ENCODE peak calls at places on chromosomes 4 and X, in ten cellular contexts. One of them, this sample, is unnamed.
A peak's percentile ranks its signal among the peaks of the same experiment; 100 is the strongest.

GRCh38 chrX:70033348-70033747 is 16.4 kb downstream of the AWAT2 start:
- DNase-seq in GM19239: no peak
- DNase-seq in right atrium auricular region: no peak
- DNase-seq in cerebellum: no peak
- DNase-seq in HT1080: peak; percentile 26
- DNase-seq in NCI-H460: peak; percentile 8
- DNase-seq in RWPE1: no peak
- DNase-seq in activated CD8-positive, alpha-beta memory T cell treated with anti-CD3 and anti-CD28 coated beads for 1 hour: no peak
- DNase-seq in CD8-positive, alpha-beta memory T cell: no peak
- DNase-seq in Right ventricle myocardium superior: no peak
- DNase-seq in this sample: no peak

GRCh38 chr4:118289794-118290193 is 63.0 kb downstream of the PRSS12 start:
- DNase-seq in activated CD8-positive, alpha-beta memory T cell treated with anti-CD3 and anti-CD28 coated beads for 1 hour: no peak
- DNase-seq in RWPE1: no peak
- DNase-seq in Right ventricle myocardium superior: no peak
- DNase-seq in GM19239: no peak
- DNase-seq in right atrium auricular region: no peak
- DNase-seq in NCI-H460: no peak
- DNase-seq in HT1080: no peak
- DNase-seq in CD8-positive, alpha-beta memory T cell: no peak
- DNase-seq in cerebellum: no peak
- DNase-seq in this sample: no peak

GRCh38 chr4:1166509-1167243 is 5.7 kb downstream of the SPON2 start:
- DNase-seq in cerebellum: no peak
- DNase-seq in Right ventricle myocardium superior: no peak
- DNase-seq in activated CD8-positive, alpha-beta memory T cell treated with anti-CD3 and anti-CD28 coated beads for 1 hour: no peak
- DNase-seq in GM19239: no peak
- DNase-seq in right atrium auricular region: no peak
- DNase-seq in CD8-positive, alpha-beta memory T cell: no peak
- DNase-seq in HT1080: no peak
- DNase-seq in NCI-H460: no peak
- DNase-seq in RWPE1: no peak
- DNase-seq in this sample: no peak

GRCh38 chrX:95346854-95347253 is 1337.8 kb upstream of the DIAPH2 start:
- DNase-seq in activated CD8-positive, alpha-beta memory T cell treated with anti-CD3 and anti-CD28 coated beads for 1 hour: no peak
- DNase-seq in CD8-positive, alpha-beta memory T cell: no peak
- DNase-seq in Right ventricle myocardium superior: no peak
- DNase-seq in right atrium auricular region: no peak
- DNase-seq in cerebellum: no peak
- DNase-seq in HT1080: no peak
- DNase-seq in RWPE1: no peak
- DNase-seq in NCI-H460: peak; percentile 6
- DNase-seq in GM19239: no peak
- DNase-seq in this sample: no peak

GRCh38 chr4:94757192-94758140 is at the start of gene BMPR1B:
- DNase-seq in Right ventricle myocardium superior: peak; percentile 46
- DNase-seq in NCI-H460: peak; percentile 18
- DNase-seq in cerebellum: no peak
- DNase-seq in HT1080: peak; percentile 81
- DNase-seq in activated CD8-positive, alpha-beta memory T cell treated with anti-CD3 and anti-CD28 coated beads for 1 hour: no peak
- DNase-seq in CD8-positive, alpha-beta memory T cell: no peak
- DNase-seq in RWPE1: peak; percentile 45
- DNase-seq in right atrium auricular region: no peak
- DNase-seq in GM19239: no peak
- DNase-seq in this sample: no peak

GRCh38 chrX:10634681-10635161 is 14.3 kb upstream of the MID1 start:
- DNase-seq in right atrium auricular region: no peak
- DNase-seq in cerebellum: no peak
- DNase-seq in RWPE1: peak; percentile 73
- DNase-seq in Right ventricle myocardium superior: no peak
- DNase-seq in CD8-positive, alpha-beta memory T cell: no peak
- DNase-seq in activated CD8-positive, alpha-beta memory T cell treated with anti-CD3 and anti-CD28 coated beads for 1 hour: no peak
- DNase-seq in HT1080: peak; percentile 94
- DNase-seq in NCI-H460: peak; percentile 69
- DNase-seq in GM19239: no peak
- DNase-seq in this sample: no peak

GRCh38 chr4:1808851-1809753 is 16.0 kb downstream of the FGFR3 start:
- DNase-seq in GM19239: no peak
- DNase-seq in NCI-H460: no peak
- DNase-seq in activated CD8-positive, alpha-beta memory T cell treated with anti-CD3 and anti-CD28 coated beads for 1 hour: no peak
- DNase-seq in RWPE1: no peak
- DNase-seq in HT1080: no peak
- DNase-seq in cerebellum: no peak
- DNase-seq in CD8-positive, alpha-beta memory T cell: no peak
- DNase-seq in right atrium auricular region: no peak
- DNase-seq in Right ventricle myocardium superior: no peak
- DNase-seq in this sample: no peak

GRCh38 chr4:146212781-146213180 is 1.6 kb upstream of the REELD1 start:
- DNase-seq in activated CD8-positive, alpha-beta memory T cell treated with anti-CD3 and anti-CD28 coated beads for 1 hour: no peak
- DNase-seq in cerebellum: no peak
- DNase-seq in HT1080: peak; percentile 78
- DNase-seq in RWPE1: no peak
- DNase-seq in CD8-positive, alpha-beta memory T cell: no peak
- DNase-seq in GM19239: no peak
- DNase-seq in NCI-H460: no peak
- DNase-seq in Right ventricle myocardium superior: no peak
- DNase-seq in right atrium auricular region: no peak
- DNase-seq in this sample: no peak

GRCh38 chr4:163167333-163167626 is 590 bp upstream of the NAF1 start:
- DNase-seq in CD8-positive, alpha-beta memory T cell: no peak
- DNase-seq in RWPE1: no peak
- DNase-seq in Right ventricle myocardium superior: no peak
- DNase-seq in cerebellum: peak; percentile 6
- DNase-seq in right atrium auricular region: no peak
- DNase-seq in GM19239: no peak
- DNase-seq in HT1080: no peak
- DNase-seq in activated CD8-positive, alpha-beta memory T cell treated with anti-CD3 and anti-CD28 coated beads for 1 hour: no peak
- DNase-seq in NCI-H460: no peak
- DNase-seq in this sample: no peak

GRCh38 chr4:128574706-128575105 is 234.8 kb upstream of the JADE1 start:
- DNase-seq in GM19239: peak; percentile 44
- DNase-seq in activated CD8-positive, alpha-beta memory T cell treated with anti-CD3 and anti-CD28 coated beads for 1 hour: peak; percentile 25
- DNase-seq in cerebellum: no peak
- DNase-seq in right atrium auricular region: peak; percentile 79
- DNase-seq in NCI-H460: no peak
- DNase-seq in Right ventricle myocardium superior: peak; percentile 55
- DNase-seq in RWPE1: no peak
- DNase-seq in HT1080: peak; percentile 48
- DNase-seq in CD8-positive, alpha-beta memory T cell: peak; percentile 25
- DNase-seq in this sample: no peak

GRCh38 chr4:164571593-164572385 is 182.1 kb upstream of the SMIM31 start:
- DNase-seq in CD8-positive, alpha-beta memory T cell: no peak
- DNase-seq in RWPE1: no peak
- DNase-seq in right atrium auricular region: no peak
- DNase-seq in NCI-H460: no peak
- DNase-seq in cerebellum: no peak
- DNase-seq in GM19239: no peak
- DNase-seq in activated CD8-positive, alpha-beta memory T cell treated with anti-CD3 and anti-CD28 coated beads for 1 hour: no peak
- DNase-seq in Right ventricle myocardium superior: no peak
- DNase-seq in HT1080: peak; percentile 25
- DNase-seq in this sample: no peak

This sample was measured in cerebellar nuclear complex.